ENCODE peak calls at places on chromosomes 2 and 18, in six cellular contexts. One of them, this sample, is unnamed.

GRCh38 chr2:233706720-233707119 is 6.0 kb upstream of the UGT1A5 start:
- DNase-seq in GM10248: no peak
- DNase-seq in NCI-H1417: no peak
- DNase-seq in T-helper 9 cell: no peak
- DNase-seq in HuH-7: no peak
- DNase-seq in stimulated activated CD4-positive, alpha-beta T cell treated with anti-CD3 and anti-CD28 coated beads, Interleukin-1b, Interleukin-23, amount 100 ng/mL, for 1 hour: no peak
- DNase-seq in this sample: no peak

GRCh38 chr2:173016451-173016850 is 59.2 kb upstream of the MAP3K20 start:
- DNase-seq in stimulated activated CD4-positive, alpha-beta T cell treated with anti-CD3 and anti-CD28 coated beads, Interleukin-1b, Interleukin-23, amount 100 ng/mL, for 1 hour: no peak
- DNase-seq in HuH-7: no peak
- DNase-seq in GM10248: no peak
- DNase-seq in NCI-H1417: no peak
- DNase-seq in T-helper 9 cell: no peak
- DNase-seq in this sample: no peak

GRCh38 chr2:190910341-190911136 is 29.9 kb downstream of the GLS start:
- DNase-seq in NCI-H1417: no peak
- DNase-seq in T-helper 9 cell: no peak
- DNase-seq in HuH-7: no peak
- DNase-seq in stimulated activated CD4-positive, alpha-beta T cell treated with anti-CD3 and anti-CD28 coated beads, Interleukin-1b, Interleukin-23, amount 100 ng/mL, for 1 hour: no peak
- DNase-seq in GM10248: no peak
- DNase-seq in this sample: no peak

GRCh38 chr2:195252018-195252417 is 405.0 kb upstream of the SLC39A10 start:
- DNase-seq in GM10248: no peak
- DNase-seq in HuH-7: no peak
- DNase-seq in stimulated activated CD4-positive, alpha-beta T cell treated with anti-CD3 and anti-CD28 coated beads, Interleukin-1b, Interleukin-23, amount 100 ng/mL, for 1 hour: no peak
- DNase-seq in T-helper 9 cell: no peak
- DNase-seq in NCI-H1417: no peak
- DNase-seq in this sample: no peak

GRCh38 chr2:218999881-219000568 is 6.8 kb upstream of the CRYBA2 start:
- DNase-seq in NCI-H1417: peak; percentile 96
- DNase-seq in T-helper 9 cell: no peak
- DNase-seq in stimulated activated CD4-positive, alpha-beta T cell treated with anti-CD3 and anti-CD28 coated beads, Interleukin-1b, Interleukin-23, amount 100 ng/mL, for 1 hour: no peak
- DNase-seq in GM10248: no peak
- DNase-seq in HuH-7: no peak
- DNase-seq in this sample: no peak

GRCh38 chr2:96602330-96602823 is 35.7 kb downstream of the KANSL3 start:
- DNase-seq in HuH-7: no peak
- DNase-seq in T-helper 9 cell: no peak
- DNase-seq in GM10248: no peak
- DNase-seq in NCI-H1417: no peak
- DNase-seq in stimulated activated CD4-positive, alpha-beta T cell treated with anti-CD3 and anti-CD28 coated beads, Interleukin-1b, Interleukin-23, amount 100 ng/mL, for 1 hour: no peak
- DNase-seq in this sample: no peak

GRCh38 chr18:54947115-54947514 is 12.1 kb downstream of the CCDC68 start:
- DNase-seq in GM10248: no peak
- DNase-seq in NCI-H1417: peak; percentile 17
- DNase-seq in T-helper 9 cell: no peak
- DNase-seq in HuH-7: no peak
- DNase-seq in stimulated activated CD4-positive, alpha-beta T cell treated with anti-CD3 and anti-CD28 coated beads, Interleukin-1b, Interleukin-23, amount 100 ng/mL, for 1 hour: no peak
- DNase-seq in this sample: no peak

GRCh38 chr2:106137944-106138903 is 55.9 kb downstream of the UXS1 start:
- DNase-seq in NCI-H1417: no peak
- DNase-seq in T-helper 9 cell: peak; percentile 23
- DNase-seq in stimulated activated CD4-positive, alpha-beta T cell treated with anti-CD3 and anti-CD28 coated beads, Interleukin-1b, Interleukin-23, amount 100 ng/mL, for 1 hour: no peak
- DNase-seq in GM10248: no peak
- DNase-seq in HuH-7: no peak
- DNase-seq in this sample: peak; percentile 22

GRCh38 chr2:172427990-172428840 is 829 bp downstream of the ITGA6 start:
- DNase-seq in stimulated activated CD4-positive, alpha-beta T cell treated with anti-CD3 and anti-CD28 coated beads, Interleukin-1b, Interleukin-23, amount 100 ng/mL, for 1 hour: peak; percentile 29
- DNase-seq in HuH-7: peak; percentile 58
- DNase-seq in GM10248: no peak
- DNase-seq in T-helper 9 cell: peak; percentile 41
- DNase-seq in NCI-H1417: peak; percentile 52
- DNase-seq in this sample: peak; percentile 64

GRCh38 chr2:177998006-177998405 is 74.6 kb downstream of the PDE11A start:
- DNase-seq in GM10248: no peak
- DNase-seq in HuH-7: no peak
- DNase-seq in T-helper 9 cell: no peak
- DNase-seq in NCI-H1417: no peak
- DNase-seq in stimulated activated CD4-positive, alpha-beta T cell treated with anti-CD3 and anti-CD28 coated beads, Interleukin-1b, Interleukin-23, amount 100 ng/mL, for 1 hour: no peak
- DNase-seq in this sample: no peak

GRCh38 chr2:142741764-142742269 is 135.6 kb upstream of the KYNU start:
- DNase-seq in NCI-H1417: no peak
- DNase-seq in stimulated activated CD4-positive, alpha-beta T cell treated with anti-CD3 and anti-CD28 coated beads, Interleukin-1b, Interleukin-23, amount 100 ng/mL, for 1 hour: no peak
- DNase-seq in HuH-7: no peak
- DNase-seq in T-helper 9 cell: no peak
- DNase-seq in GM10248: no peak
- DNase-seq in this sample: no peak

GRCh38 chr2:68367918-68368656 is 3.0 kb downstream of the PLEK start:
- DNase-seq in NCI-H1417: no peak
- DNase-seq in GM10248: no peak
- DNase-seq in stimulated activated CD4-positive, alpha-beta T cell treated with anti-CD3 and anti-CD28 coated beads, Interleukin-1b, Interleukin-23, amount 100 ng/mL, for 1 hour: no peak
- DNase-seq in T-helper 9 cell: no peak
- DNase-seq in HuH-7: no peak
- DNase-seq in this sample: no peak

GRCh38 chr18:8717011-8717770 is 11.8 kb downstream of the MTCL1 start:
- DNase-seq in HuH-7: no peak
- DNase-seq in T-helper 9 cell: no peak
- DNase-seq in GM10248: no peak
- DNase-seq in stimulated activated CD4-positive, alpha-beta T cell treated with anti-CD3 and anti-CD28 coated beads, Interleukin-1b, Interleukin-23, amount 100 ng/mL, for 1 hour: no peak
- DNase-seq in NCI-H1417: no peak
- DNase-seq in this sample: no peak

GRCh38 chr2:120936476-120937334 is 201.0 kb downstream of the GLI2 start:
- DNase-seq in T-helper 9 cell: no peak
- DNase-seq in HuH-7: no peak
- DNase-seq in GM10248: no peak
- DNase-seq in stimulated activated CD4-positive, alpha-beta T cell treated with anti-CD3 and anti-CD28 coated beads, Interleukin-1b, Interleukin-23, amount 100 ng/mL, for 1 hour: no peak
- DNase-seq in NCI-H1417: no peak
- DNase-seq in this sample: no peak

GRCh38 chr2:219496781-219497494 is 1.8 kb upstream of the GMPPA start:
- DNase-seq in NCI-H1417: no peak
- DNase-seq in stimulated activated CD4-positive, alpha-beta T cell treated with anti-CD3 and anti-CD28 coated beads, Interleukin-1b, Interleukin-23, amount 100 ng/mL, for 1 hour: no peak
- DNase-seq in HuH-7: no peak
- DNase-seq in GM10248: no peak
- DNase-seq in T-helper 9 cell: no peak
- DNase-seq in this sample: no peak

GRCh38 chr18:48576454-48576766 is 37.6 kb downstream of the CTIF start:
- DNase-seq in stimulated activated CD4-positive, alpha-beta T cell treated with anti-CD3 and anti-CD28 coated beads, Interleukin-1b, Interleukin-23, amount 100 ng/mL, for 1 hour: no peak
- DNase-seq in GM10248: no peak
- DNase-seq in NCI-H1417: no peak
- DNase-seq in T-helper 9 cell: no peak
- DNase-seq in HuH-7: no peak
- DNase-seq in this sample: no peak

GRCh38 chr2:159285433-159285832 is 1.1 kb downstream of the WDSUB1 start:
- DNase-seq in HuH-7: no peak
- DNase-seq in stimulated activated CD4-positive, alpha-beta T cell treated with anti-CD3 and anti-CD28 coated beads, Interleukin-1b, Interleukin-23, amount 100 ng/mL, for 1 hour: no peak
- DNase-seq in GM10248: no peak
- DNase-seq in T-helper 9 cell: no peak
- DNase-seq in NCI-H1417: no peak
- DNase-seq in this sample: no peak

GRCh38 chr18:23365602-23366001 is 87.5 kb upstream of the RIOK3 start:
- DNase-seq in NCI-H1417: no peak
- DNase-seq in T-helper 9 cell: no peak
- DNase-seq in HuH-7: no peak
- DNase-seq in GM10248: no peak
- DNase-seq in stimulated activated CD4-positive, alpha-beta T cell treated with anti-CD3 and anti-CD28 coated beads, Interleukin-1b, Interleukin-23, amount 100 ng/mL, for 1 hour: no peak
- DNase-seq in this sample: no peak

GRCh38 chr2:184596819-184597411 is 1.4 kb upstream of the ZNF804A start:
- DNase-seq in GM10248: no peak
- DNase-seq in T-helper 9 cell: no peak
- DNase-seq in stimulated activated CD4-positive, alpha-beta T cell treated with anti-CD3 and anti-CD28 coated beads, Interleukin-1b, Interleukin-23, amount 100 ng/mL, for 1 hour: no peak
- DNase-seq in NCI-H1417: no peak
- DNase-seq in HuH-7: no peak
- DNase-seq in this sample: no peak

GRCh38 chr2:183093857-183094657 is 15.5 kb downstream of the DUSP19 start:
- DNase-seq in T-helper 9 cell: no peak
- DNase-seq in GM10248: peak; percentile 28
- DNase-seq in NCI-H1417: no peak
- DNase-seq in stimulated activated CD4-positive, alpha-beta T cell treated with anti-CD3 and anti-CD28 coated beads, Interleukin-1b, Interleukin-23, amount 100 ng/mL, for 1 hour: no peak
- DNase-seq in HuH-7: no peak
- DNase-seq in this sample: no peak

GRCh38 chr2:62184499-62185045 is 11.3 kb upstream of the B3GNT2 start:
- DNase-seq in NCI-H1417: no peak
- DNase-seq in stimulated activated CD4-positive, alpha-beta T cell treated with anti-CD3 and anti-CD28 coated beads, Interleukin-1b, Interleukin-23, amount 100 ng/mL, for 1 hour: no peak
- DNase-seq in T-helper 9 cell: no peak
- DNase-seq in HuH-7: no peak
- DNase-seq in GM10248: no peak
- DNase-seq in this sample: no peak

GRCh38 chr2:143341478-143341877 is 212.3 kb downstream of the ARHGAP15 start:
- DNase-seq in T-helper 9 cell: no peak
- DNase-seq in GM10248: no peak
- DNase-seq in stimulated activated CD4-positive, alpha-beta T cell treated with anti-CD3 and anti-CD28 coated beads, Interleukin-1b, Interleukin-23, amount 100 ng/mL, for 1 hour: no peak
- DNase-seq in NCI-H1417: no peak
- DNase-seq in HuH-7: no peak
- DNase-seq in this sample: no peak

GRCh38 chr2:112003585-112003984 is 51.5 kb upstream of the TMEM87B start:
- DNase-seq in stimulated activated CD4-positive, alpha-beta T cell treated with anti-CD3 and anti-CD28 coated beads, Interleukin-1b, Interleukin-23, amount 100 ng/mL, for 1 hour: no peak
- DNase-seq in NCI-H1417: no peak
- DNase-seq in T-helper 9 cell: no peak
- DNase-seq in HuH-7: no peak
- DNase-seq in GM10248: no peak
- DNase-seq in this sample: no peak

GRCh38 chr2:205372141-205372540 is 310.2 kb upstream of the NRP2 start:
- DNase-seq in T-helper 9 cell: no peak
- DNase-seq in GM10248: no peak
- DNase-seq in HuH-7: no peak
- DNase-seq in NCI-H1417: no peak
- DNase-seq in stimulated activated CD4-positive, alpha-beta T cell treated with anti-CD3 and anti-CD28 coated beads, Interleukin-1b, Interleukin-23, amount 100 ng/mL, for 1 hour: no peak
- DNase-seq in this sample: no peak

GRCh38 chr2:101696272-101697123 is 1.0 kb upstream of the MAP4K4 start:
- DNase-seq in GM10248: no peak
- DNase-seq in HuH-7: peak; percentile 8
- DNase-seq in T-helper 9 cell: no peak
- DNase-seq in stimulated activated CD4-positive, alpha-beta T cell treated with anti-CD3 and anti-CD28 coated beads, Interleukin-1b, Interleukin-23, amount 100 ng/mL, for 1 hour: no peak
- DNase-seq in NCI-H1417: peak; percentile 70
- DNase-seq in this sample: no peak

GRCh38 chr2:56231361-56231760 is 47.6 kb downstream of the CCDC85A start:
- DNase-seq in NCI-H1417: no peak
- DNase-seq in T-helper 9 cell: no peak
- DNase-seq in stimulated activated CD4-positive, alpha-beta T cell treated with anti-CD3 and anti-CD28 coated beads, Interleukin-1b, Interleukin-23, amount 100 ng/mL, for 1 hour: no peak
- DNase-seq in GM10248: no peak
- DNase-seq in HuH-7: no peak
- DNase-seq in this sample: no peak

GRCh38 chr2:118268268-118268667 is 180.0 kb downstream of the INSIG2 start:
- DNase-seq in HuH-7: no peak
- DNase-seq in T-helper 9 cell: no peak
- DNase-seq in stimulated activated CD4-positive, alpha-beta T cell treated with anti-CD3 and anti-CD28 coated beads, Interleukin-1b, Interleukin-23, amount 100 ng/mL, for 1 hour: no peak
- DNase-seq in GM10248: no peak
- DNase-seq in NCI-H1417: no peak
- DNase-seq in this sample: no peak

GRCh38 chr2:158600155-158600802 is 143.5 kb downstream of the PKP4 start:
- DNase-seq in NCI-H1417: no peak
- DNase-seq in GM10248: no peak
- DNase-seq in stimulated activated CD4-positive, alpha-beta T cell treated with anti-CD3 and anti-CD28 coated beads, Interleukin-1b, Interleukin-23, amount 100 ng/mL, for 1 hour: no peak
- DNase-seq in HuH-7: no peak
- DNase-seq in T-helper 9 cell: no peak
- DNase-seq in this sample: no peak

GRCh38 chr2:212245868-212246267 is 292.7 kb downstream of the ERBB4 start:
- DNase-seq in NCI-H1417: no peak
- DNase-seq in GM10248: no peak
- DNase-seq in HuH-7: no peak
- DNase-seq in T-helper 9 cell: no peak
- DNase-seq in stimulated activated CD4-positive, alpha-beta T cell treated with anti-CD3 and anti-CD28 coated beads, Interleukin-1b, Interleukin-23, amount 100 ng/mL, for 1 hour: no peak
- DNase-seq in this sample: no peak

GRCh38 chr2:9613291-9613690 is 17.5 kb downstream of the YWHAQ start:
- DNase-seq in stimulated activated CD4-positive, alpha-beta T cell treated with anti-CD3 and anti-CD28 coated beads, Interleukin-1b, Interleukin-23, amount 100 ng/mL, for 1 hour: no peak
- DNase-seq in GM10248: no peak
- DNase-seq in NCI-H1417: no peak
- DNase-seq in T-helper 9 cell: no peak
- DNase-seq in HuH-7: no peak
- DNase-seq in this sample: no peak

GRCh38 chr2:46983065-46983801 is 67.6 kb upstream of the MCFD2 start:
- DNase-seq in HuH-7: no peak
- DNase-seq in NCI-H1417: no peak
- DNase-seq in T-helper 9 cell: no peak
- DNase-seq in stimulated activated CD4-positive, alpha-beta T cell treated with anti-CD3 and anti-CD28 coated beads, Interleukin-1b, Interleukin-23, amount 100 ng/mL, for 1 hour: no peak
- DNase-seq in GM10248: peak; percentile 86
- DNase-seq in this sample: no peak

GRCh38 chr2:54454922-54455583 is 1.1 kb upstream of the SPTBN1 start:
- DNase-seq in GM10248: no peak
- DNase-seq in T-helper 9 cell: no peak
- DNase-seq in NCI-H1417: peak; percentile 71
- DNase-seq in stimulated activated CD4-positive, alpha-beta T cell treated with anti-CD3 and anti-CD28 coated beads, Interleukin-1b, Interleukin-23, amount 100 ng/mL, for 1 hour: no peak
- DNase-seq in HuH-7: peak; percentile 37
- DNase-seq in this sample: no peak

GRCh38 chr2:150663143-150663542 is 175.7 kb upstream of the RND3 start:
- DNase-seq in HuH-7: no peak
- DNase-seq in T-helper 9 cell: no peak
- DNase-seq in GM10248: no peak
- DNase-seq in stimulated activated CD4-positive, alpha-beta T cell treated with anti-CD3 and anti-CD28 coated beads, Interleukin-1b, Interleukin-23, amount 100 ng/mL, for 1 hour: no peak
- DNase-seq in NCI-H1417: no peak
- DNase-seq in this sample: no peak

GRCh38 chr2:41764919-41765318 is 282.9 kb upstream of the PKDCC start:
- DNase-seq in stimulated activated CD4-positive, alpha-beta T cell treated with anti-CD3 and anti-CD28 coated beads, Interleukin-1b, Interleukin-23, amount 100 ng/mL, for 1 hour: no peak
- DNase-seq in NCI-H1417: no peak
- DNase-seq in HuH-7: no peak
- DNase-seq in T-helper 9 cell: no peak
- DNase-seq in GM10248: no peak
- DNase-seq in this sample: no peak

GRCh38 chr18:67586101-67586500 is 69.6 kb upstream of the DSEL start:
- DNase-seq in T-helper 9 cell: no peak
- DNase-seq in stimulated activated CD4-positive, alpha-beta T cell treated with anti-CD3 and anti-CD28 coated beads, Interleukin-1b, Interleukin-23, amount 100 ng/mL, for 1 hour: no peak
- DNase-seq in NCI-H1417: no peak
- DNase-seq in GM10248: no peak
- DNase-seq in HuH-7: no peak
- DNase-seq in this sample: no peak

GRCh38 chr18:50671376-50671775 is 111.5 kb downstream of the MAPK4 start:
- DNase-seq in T-helper 9 cell: no peak
- DNase-seq in GM10248: no peak
- DNase-seq in stimulated activated CD4-positive, alpha-beta T cell treated with anti-CD3 and anti-CD28 coated beads, Interleukin-1b, Interleukin-23, amount 100 ng/mL, for 1 hour: no peak
- DNase-seq in HuH-7: no peak
- DNase-seq in NCI-H1417: no peak
- DNase-seq in this sample: no peak

GRCh38 chr2:10814571-10815331 is 2.2 kb upstream of the PDIA6 start:
- DNase-seq in GM10248: no peak
- DNase-seq in HuH-7: no peak
- DNase-seq in stimulated activated CD4-positive, alpha-beta T cell treated with anti-CD3 and anti-CD28 coated beads, Interleukin-1b, Interleukin-23, amount 100 ng/mL, for 1 hour: no peak
- DNase-seq in T-helper 9 cell: no peak
- DNase-seq in NCI-H1417: no peak
- DNase-seq in this sample: no peak

This sample was measured in activated CD4-positive, alpha-beta T cell treated with anti-CD3 and anti-CD28 coated beads, Interleukin-2, amount 50 U/mL, for 1 hour.